ENCODE peak calls at places on chromosomes 16 and 17, in six cellular contexts. S is GM12891, V is K562, L is GM12878, M is H1, O is HepG2. H is an unnamed sample.
A peak's percentile ranks its signal among the peaks of the same experiment; 100 is the strongest.

GRCh38 chr17:66775262-66775661 is 59.7 kb upstream of the CACNG5 start:
- DNase-seq in S (no peak), V (no peak), L (no peak), M (no peak), O (no peak), H (no peak)

GRCh38 chr17:10069301-10069700 is 129.1 kb downstream of the GAS7 start:
- DNase-seq in S (no peak), V (no peak), L (no peak), M (no peak), O (no peak), H (no peak)

GRCh38 chr17:12709063-12709462 is 43.4 kb downstream of the MYOCD start:
- DNase-seq in S (no peak), V (no peak), L (no peak), M (no peak), O (no peak), H (no peak)

GRCh38 chr17:1446201-1446600 is 9.8 kb downstream of the CRK start:
- DNase-seq in S (no peak), V (no peak), L (no peak), M (no peak), O (no peak), H (no peak)

GRCh38 chr16:81946206-81946605 is 65.1 kb downstream of the SDR42E1 start:
- DNase-seq in S (no peak), V (no peak), L (no peak), M (no peak), O (no peak), H (no peak)

GRCh38 chr17:32483451-32484019 is 3.3 kb upstream of the CDK5R1 start:
- DNase-seq in S (no peak), V (no peak), L (no peak), M (peak; percentile 78), O (peak; percentile 56), H (no peak)

GRCh38 chr17:72120878-72121163 is at the start of gene SOX9:
- DNase-seq in S (peak; percentile 76), V (no peak), L (peak; percentile 73), M (peak; percentile 85), O (peak; percentile 98), H (peak; percentile 76)

GRCh38 chr16:35685085-35685484 is 2225.7 kb downstream of the TP53TG3F start:
- DNase-seq in S (no peak), V (no peak), L (no peak), M (no peak), O (no peak), H (no peak)

GRCh38 chr17:21505819-21506815 is 130.0 kb downstream of the KCNJ12 start:
- DNase-seq in S (no peak), V (no peak), L (no peak), M (no peak), O (no peak), H (no peak)

DNA sequence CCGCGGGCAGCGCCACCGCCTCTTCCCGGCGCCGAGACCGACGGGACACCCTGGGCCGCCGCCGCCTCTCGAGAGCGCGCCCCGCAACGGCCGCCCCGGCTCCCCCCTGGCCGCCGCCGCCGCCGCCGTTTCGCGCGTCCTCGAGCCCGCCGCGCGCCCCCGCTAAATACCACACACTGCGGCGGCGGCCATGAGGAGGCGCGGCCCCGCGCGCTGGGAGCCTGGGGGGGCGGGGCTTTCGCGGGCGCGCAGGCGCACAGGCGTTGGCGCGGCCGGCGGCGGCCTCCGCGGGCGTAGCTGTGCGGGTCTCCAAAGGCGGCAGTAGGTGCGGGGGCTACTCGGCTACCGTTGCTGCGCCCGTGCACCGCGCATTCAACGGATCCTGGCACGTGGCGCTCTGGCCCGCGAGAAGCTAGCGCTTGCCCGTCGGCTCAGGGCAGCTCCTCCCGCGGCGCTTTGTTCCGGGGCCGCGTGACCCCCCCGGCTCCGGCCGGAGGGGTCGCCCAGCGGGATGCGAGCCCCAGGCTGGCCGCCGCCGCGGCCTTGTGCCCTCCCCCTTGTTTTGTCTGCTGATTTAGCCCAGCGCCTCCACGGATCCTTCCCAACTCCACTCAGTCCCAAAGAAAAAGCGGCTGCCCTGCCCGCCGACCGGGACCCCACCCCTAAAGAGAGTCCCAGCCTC is at the start of gene SIAH1:
- DNase-seq in S (peak; percentile 86), V (peak; percentile 93), L (no peak), M (peak; percentile 93), O (peak; percentile 71), H (peak; percentile 82)
- TF ChIP-seq TAF1 in S (peak; percentile 50), V (peak; percentile 80), L (no peak), M (peak; percentile 85), O (peak; percentile 83), H (peak; percentile 18)

GRCh38 chr17:81829858-81830257 is 3.2 kb downstream of the MCRIP1 start:
- DNase-seq in S (no peak), V (no peak), L (no peak), M (no peak), O (no peak), H (no peak)
- TF ChIP-seq POLR2A in S (no peak), V (no peak), L (no peak), M (no peak), O (no peak), H (no peak)

GRCh38 chr17:5872831-5873230 is 197.3 kb upstream of the WSCD1 start:
- DNase-seq in S (no peak), V (no peak), L (no peak), M (no peak), O (no peak), H (no peak)

GRCh38 chr17:5870231-5870953 is 199.8 kb upstream of the WSCD1 start:
- DNase-seq in S (no peak), V (no peak), L (no peak), M (no peak), O (no peak), H (no peak)

GRCh38 chr17:5871666-5872065 is 198.5 kb upstream of the WSCD1 start:
- DNase-seq in S (no peak), V (no peak), L (no peak), M (no peak), O (no peak), H (no peak)

GRCh38 chr17:5874486-5874885 is 195.7 kb upstream of the WSCD1 start:
- DNase-seq in S (no peak), V (no peak), L (no peak), M (peak; percentile 38), O (no peak), H (no peak)

GRCh38 chr17:5873781-5874180 is 196.4 kb upstream of the WSCD1 start:
- DNase-seq in S (no peak), V (no peak), L (no peak), M (no peak), O (no peak), H (no peak)
- TF ChIP-seq POLR2AphosphoS5 in S (no peak), V (no peak), L (no peak), M (no peak), O (no peak), H (no peak)

GRCh38 chr16:626787-627457 is 3.9 kb upstream of the WFIKKN1 start:
- DNase-seq in S (no peak), V (peak; percentile 54), L (no peak), M (no peak), O (no peak), H (no peak)

GRCh38 chr16:625402-626173 is 5.2 kb upstream of the WFIKKN1 start:
- DNase-seq in S (no peak), V (no peak), L (no peak), M (no peak), O (no peak), H (no peak)

GRCh38 chr16:624522-625401 is 6.0 kb upstream of the WFIKKN1 start:
- DNase-seq in S (no peak), V (no peak), L (no peak), M (no peak), O (no peak), H (no peak)

GRCh38 chr16:627458-628239 is 3.1 kb upstream of the WFIKKN1 start:
- DNase-seq in S (no peak), V (peak; percentile 57), L (no peak), M (peak; percentile 53), O (no peak), H (no peak)

DNA sequence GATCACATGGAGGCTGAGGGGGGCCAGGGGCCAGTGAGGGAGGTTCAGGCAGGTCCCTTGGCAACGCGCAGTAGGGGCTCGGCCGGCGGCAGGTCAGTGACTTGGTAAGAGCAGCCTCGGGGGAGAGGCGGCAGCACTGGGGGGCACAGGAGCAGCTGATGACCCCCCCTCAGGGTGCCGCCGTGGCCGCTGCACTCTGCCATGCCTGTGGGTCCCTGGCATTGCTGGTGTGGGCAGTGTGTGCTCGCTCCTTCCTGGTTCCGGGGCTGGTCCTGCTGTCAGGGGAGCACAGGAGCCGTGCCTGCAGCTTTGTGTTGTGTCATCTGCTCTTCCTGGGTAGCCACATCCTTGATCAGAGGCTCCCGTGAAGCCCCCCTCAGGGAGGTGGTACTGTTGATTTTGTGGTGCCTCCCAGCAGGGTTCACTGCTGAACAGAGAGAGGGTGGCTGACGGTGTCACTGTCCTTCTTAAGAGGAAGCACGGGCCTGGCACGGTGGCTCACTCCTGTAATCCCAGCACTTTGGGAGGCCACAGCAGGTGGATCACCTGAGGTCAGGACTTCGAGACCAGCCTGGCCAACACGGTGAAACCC is 4.5 kb upstream of the WFIKKN1 start:
- DNase-seq in S (no peak), V (no peak), L (no peak), M (no peak), O (no peak), H (no peak)
- TF ChIP-seq TAF1 in S (no peak), V (no peak), L (no peak), M (no peak), O (no peak), H (no peak)

GRCh38 chr17:76726766-76727718 is at the start of gene METTL23:
- DNase-seq in S (peak; percentile 66), V (no peak), L (no peak), M (peak; percentile 76), O (peak; percentile 68), H (peak; percentile 75)
- TF ChIP-seq POLR2A in S (peak; percentile 28), V (peak; percentile 81), L (peak; percentile 92), M (peak; percentile 93), O (peak; percentile 50), H (peak; percentile 76)

DNA sequence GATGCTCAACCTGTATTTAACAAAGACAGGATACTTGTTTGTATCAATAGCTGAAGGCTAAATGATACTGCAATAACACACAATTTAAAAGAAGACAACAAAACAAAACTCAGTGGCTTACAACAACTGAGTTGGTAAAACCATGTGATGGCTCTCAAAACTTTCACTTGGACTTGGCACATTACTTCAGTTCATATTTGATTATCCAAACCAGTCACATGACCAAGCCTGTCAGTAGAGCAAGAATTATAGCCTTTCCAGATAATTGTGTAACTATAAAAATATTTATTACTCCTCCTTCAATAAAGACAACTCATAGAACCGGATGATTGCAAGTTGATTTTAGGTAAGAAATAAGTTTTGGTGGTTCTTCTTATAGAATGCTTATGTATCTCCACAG is 56.8 kb downstream of the NQO1 start:
- DNase-seq in S (no peak), V (no peak), L (no peak), M (no peak), O (no peak), H (no peak)
- TF ChIP-seq POLR2AphosphoS5 in S (no peak), V (no peak), L (no peak), M (no peak), O (no peak), H (no peak)